ENCODE peak calls at places on chromosomes 5 and 9, in four cellular contexts. B is pancreas, H is heart right ventricle, N is SJSA1. M is an unnamed sample.

GRCh38 chr5:179319741-179320281 is 25.4 kb downstream of the ADAMTS2 start:
- DNase-seq in B (no peak), N (no peak), H (peak; percentile 15), M (no peak)

GRCh38 chr5:120528609-120529008 is 64.5 kb downstream of the PRR16 start:
- DNase-seq in B (no peak), H (no peak), N (no peak), M (no peak)

GRCh38 chr9:121454972-121455371 is 44.7 kb downstream of the GGTA1 start:
- DNase-seq in H (no peak), N (no peak), B (no peak), M (no peak)

GRCh38 chr9:129835860-129836223 is 584 bp downstream of the USP20 start:
- DNase-seq in N (no peak), H (no peak), B (no peak), M (no peak)

GRCh38 chr9:2262809-2263510 is 247.8 kb downstream of the SMARCA2 start:
- DNase-seq in H (no peak), B (no peak), N (no peak), M (no peak)

GRCh38 chr9:133932633-133933032 is 59.5 kb downstream of the VAV2 start:
- DNase-seq in B (no peak), H (no peak), N (no peak), M (no peak)

GRCh38 chr9:137294684-137295312 is 7.3 kb downstream of the NRARP start:
- DNase-seq in B (peak; percentile 56), N (no peak), H (peak; percentile 24), M (no peak)

GRCh38 chr5:659496-660263 is 33.5 kb downstream of the TPPP start:
- DNase-seq in H (no peak), B (no peak), N (no peak), M (no peak)

GRCh38 chr5:2169417-2169787 is 286.7 kb upstream of the IRX4 start:
- DNase-seq in N (no peak), B (no peak), H (no peak), M (no peak)

GRCh38 chr9:70806872-70807271 is 314.5 kb downstream of the TRPM3 start:
- DNase-seq in B (no peak), N (no peak), H (no peak), M (no peak)

GRCh38 chr5:6389397-6389796 is 11.1 kb upstream of the MED10 start:
- DNase-seq in B (no peak), H (no peak), N (no peak), M (no peak)

GRCh38 chr5:1291611-1292080 is 3.2 kb downstream of the TERT start:
- DNase-seq in B (no peak), N (no peak), H (no peak), M (no peak)

GRCh38 chr9:127168756-127169506 is 46.5 kb upstream of the ANGPTL2 start:
- DNase-seq in N (no peak), H (no peak), B (no peak), M (no peak)

GRCh38 chr9:110126986-110127864 is 80.7 kb downstream of the C9orf152 start:
- DNase-seq in N (no peak), B (no peak), H (peak; percentile 76), M (no peak)

GRCh38 chr5:138725153-138725884 is 27.9 kb upstream of the CTNNA1 start:
- DNase-seq in B (peak; percentile 21), H (peak; percentile 27), N (no peak), M (no peak)

GRCh38 chr5:91586232-91586631 is 203.1 kb upstream of the ARRDC3 start:
- DNase-seq in N (no peak), H (no peak), B (no peak), M (no peak)

GRCh38 chr9:129232839-129233568 is 54.9 kb upstream of the IER5L start:
- DNase-seq in B (no peak), H (no peak), N (no peak), M (no peak)

GRCh38 chr5:127891942-127892341 is 188.8 kb downstream of the CCDC192 start:
- DNase-seq in B (no peak), H (no peak), N (no peak), M (no peak)

GRCh38 chr9:130681769-130682489 is 11.7 kb upstream of the EXOSC2 start:
- DNase-seq in H (no peak), N (peak; percentile 31), B (peak; percentile 32), M (no peak)

GRCh38 chr9:19976226-19976625 is 187.4 kb upstream of the SLC24A2 start:
- DNase-seq in B (no peak), H (no peak), N (no peak), M (no peak)

GRCh38 chr9:20408513-20408912 is 213.8 kb downstream of the MLLT3 start:
- DNase-seq in N (no peak), H (no peak), B (no peak), M (no peak)

GRCh38 chr5:123438244-123438643 is 15.0 kb upstream of the CEP120 start:
- DNase-seq in H (no peak), N (no peak), B (no peak), M (no peak)

GRCh38 chr5:52915176-52915875 is 73.8 kb upstream of the ITGA2 start:
- DNase-seq in H (peak; percentile 8), B (peak; percentile 39), N (peak; percentile 87), M (no peak)

GRCh38 chr9:129166962-129167557 is 11.0 kb downstream of the IER5L start:
- DNase-seq in N (peak; percentile 61), B (peak; percentile 89), H (peak; percentile 66), M (peak; percentile 89)

GRCh38 chr5:173429489-173430150 is 101.4 kb upstream of the STC2 start:
- DNase-seq in N (no peak), H (no peak), B (no peak), M (no peak)

GRCh38 chr9:135908334-135909204 is 1.2 kb upstream of the CAMSAP1 start:
- DNase-seq in H (no peak), N (no peak), B (no peak), M (no peak)

GRCh38 chr5:140221697-140222223 is 46.8 kb downstream of the CYSTM1 start:
- DNase-seq in H (no peak), B (no peak), N (peak; percentile 49), M (no peak)

GRCh38 chr5:20230010-20230409 is 242.0 kb upstream of the CDH18 start:
- DNase-seq in H (no peak), B (no peak), N (no peak), M (no peak)

GRCh38 chr9:35341021-35341420 is 148.9 kb upstream of the RUSC2 start:
- DNase-seq in B (no peak), H (no peak), N (no peak), M (no peak)

GRCh38 chr5:93417500-93417899 is 163.5 kb downstream of the NR2F1-AS1 start:
- DNase-seq in N (no peak), B (no peak), H (no peak), M (no peak)

GRCh38 chr5:44914221-44914620 is 105.5 kb downstream of the MRPS30 start:
- DNase-seq in N (no peak), H (no peak), B (no peak), M (no peak)

GRCh38 chr9:137365552-137366444 is 57.2 kb downstream of the EXD3 start:
- DNase-seq in H (no peak), N (no peak), B (no peak), M (peak; percentile 39)

GRCh38 chr5:159915913-159916840 is at the start of gene ADRA1B:
- DNase-seq in N (peak; percentile 60), B (peak; percentile 40), H (peak; percentile 78), M (peak; percentile 89)

GRCh38 chr9:129247285-129248153 is 69.5 kb upstream of the IER5L start:
- DNase-seq in B (no peak), N (no peak), H (no peak), M (peak; percentile 2)

GRCh38 chr5:181224390-181225234 is 1.5 kb downstream of the TRIM41 start:
- DNase-seq in B (no peak), N (no peak), H (no peak), M (no peak)

GRCh38 chr5:67286006-67286405 is 89.4 kb upstream of the CD180 start:
- DNase-seq in B (no peak), N (no peak), H (no peak), M (no peak)

GRCh38 chr9:132250324-132251262 is 88.7 kb downstream of the NTNG2 start:
- DNase-seq in B (no peak), N (no peak), H (no peak), M (peak; percentile 49)

GRCh38 chr5:3833566-3833965 is 237.9 kb downstream of the IRX1 start:
- DNase-seq in H (no peak), B (no peak), N (no peak), M (no peak)

GRCh38 chr5:94433393-94434149 is 184.8 kb downstream of the KIAA0825 start:
- DNase-seq in N (no peak), B (peak; percentile 68), H (no peak), M (no peak)

DNA sequence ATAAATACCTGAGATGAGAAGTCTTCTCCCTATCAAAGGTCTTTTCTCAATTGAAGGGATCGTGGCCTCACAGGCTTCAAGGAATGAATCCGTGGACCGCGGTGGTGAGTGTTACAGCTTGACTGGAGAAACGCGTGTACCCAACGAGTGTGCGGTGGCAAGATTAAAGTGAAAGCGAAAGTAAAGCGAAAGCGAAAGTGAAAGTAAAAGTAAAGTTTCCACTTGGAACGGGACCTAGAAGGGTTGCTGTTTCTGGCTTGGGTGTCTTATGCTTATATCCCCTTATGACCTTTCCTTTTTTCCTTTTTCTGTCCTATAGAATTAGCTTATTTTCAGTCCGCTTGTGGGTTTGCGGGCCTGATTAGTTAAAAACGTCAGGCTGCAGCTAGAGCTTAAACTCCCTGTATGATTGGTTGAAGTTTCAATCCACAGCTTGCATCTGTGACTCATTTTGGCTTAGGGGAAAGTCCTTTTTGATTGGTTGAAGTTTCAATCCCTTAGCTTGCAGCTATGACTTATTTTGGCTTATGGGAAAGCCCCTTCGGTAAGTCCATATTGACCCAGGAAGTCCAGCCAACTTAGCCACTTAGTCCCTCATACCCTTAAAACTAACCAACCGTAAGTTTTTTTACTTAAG is 924.3 kb upstream of the CDH10 start:
- DNase-seq in N (no peak), B (no peak), H (no peak), M (no peak)
- H3K9me3 ChIP-seq in N (no peaks in the 10 kb centered on the region), B (no peaks in the 10 kb centered on the region), H (peaks cover 4% of the 10 kb centered on the region), M (no peaks in the 10 kb centered on the region)

GRCh38 chr9:123848447-123849085 is 81.4 kb downstream of the DENND1A start:
- DNase-seq in B (no peak), H (no peak), N (no peak), M (no peak)
- H3K9me3 ChIP-seq in B (no peaks in the 10 kb centered on the region), H (peaks cover 44% of the 10 kb centered on the region), N (no peaks in the 10 kb centered on the region), M (peaks cover 36% of the 10 kb centered on the region)

DNA sequence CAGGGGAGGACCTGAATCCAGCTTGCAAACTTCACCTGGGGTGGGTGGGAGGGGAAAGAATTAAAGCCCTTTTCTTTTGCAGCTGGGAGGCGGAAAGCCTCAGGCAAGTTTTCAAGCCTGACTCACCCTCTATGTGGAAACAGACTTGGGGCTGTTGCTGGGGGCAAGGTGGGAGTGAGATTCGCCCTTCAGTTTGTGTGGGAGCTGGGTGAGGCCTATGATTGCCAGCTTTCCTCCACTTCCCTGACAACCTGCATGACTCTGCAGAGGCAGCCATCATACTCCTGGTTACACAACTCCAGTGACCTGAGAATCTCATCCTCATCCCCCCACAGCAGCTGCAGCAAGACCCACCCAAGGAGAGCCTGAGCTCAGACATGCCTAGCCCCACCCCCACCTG is 43.2 kb upstream of the SREK1 start:
- DNase-seq in B (no peak), H (no peak), N (no peak), M (no peak)
- H3K9me3 ChIP-seq in B (no peaks in the 10 kb centered on the region), H (peaks cover 59% of the 10 kb centered on the region), N (peaks cover 10% of the 10 kb centered on the region), M (peaks cover 55% of the 10 kb centered on the region)

DNA sequence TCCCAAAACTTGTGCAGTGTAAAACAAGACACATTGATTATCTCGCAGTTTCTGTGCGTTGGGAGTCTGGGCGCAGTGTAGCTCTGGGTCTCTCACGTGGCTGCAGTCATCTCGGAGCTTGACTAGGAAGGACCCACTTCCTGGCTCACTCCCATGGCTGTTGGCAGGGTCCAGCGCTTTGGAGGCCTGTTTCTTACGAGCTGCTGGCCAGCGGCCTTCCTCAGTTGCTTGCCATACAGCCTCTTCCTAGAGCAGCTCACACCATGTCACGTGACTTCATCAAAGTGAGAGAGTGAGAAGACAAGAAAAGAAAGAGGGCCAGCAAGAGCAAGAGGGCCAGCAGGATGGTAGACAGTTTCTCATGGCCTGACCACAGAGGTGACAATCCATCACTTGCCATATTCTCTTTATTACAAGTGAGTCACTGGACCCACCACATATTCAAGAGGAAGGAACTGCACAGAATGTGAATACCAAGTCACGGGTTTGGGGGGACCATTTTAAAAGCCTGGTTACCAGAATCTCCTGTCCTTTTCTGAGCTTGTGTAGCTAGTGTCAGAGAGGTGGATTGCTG is 36.2 kb downstream of the MCCC2 start:
- DNase-seq in N (no peak), H (no peak), B (no peak), M (no peak)
- H3K9me3 ChIP-seq in N (no peaks in the 10 kb centered on the region), H (no peaks in the 10 kb centered on the region), B (no peaks in the 10 kb centered on the region), M (no peaks in the 10 kb centered on the region)

M was measured in ascending aorta.